ENCODE peak calls at places on chromosomes 4 and X, in eight cellular contexts. S, W, Z, B, G, F, M and I are unnamed samples. For H3K4me1 and H3K9me3, the result is how much of the 10 kb centered on the place peaks cover.

GRCh38 chr4:156109943-156110925 is 156.6 kb upstream of the CTSO start:
- DNase-seq in S (no peak), W (no peak), Z (no peak), B (no peak), G (peak), F (peak), M (no peak), I (no peak)

GRCh38 chrX:21778236-21778635 is 20.3 kb upstream of the SMPX start:
- DNase-seq in S (no peak), W (no peak), Z (no peak), B (no peak), G (no peak), F (no peak), M (no peak), I (no peak)

GRCh38 chr4:184854673-184855072 is 28.9 kb upstream of the ACSL1 start:
- DNase-seq in S (peak), W (no peak), Z (no peak), B (no peak), G (no peak), F (no peak), M (no peak), I (no peak)

GRCh38 chrX:72023071-72023470 is 108.6 kb downstream of the RTL5 start:
- DNase-seq in S (no peak), W (no peak), Z (no peak), B (no peak), G (no peak), F (no peak), M (no peak), I (no peak)

GRCh38 chrX:66200855-66201795 is 37.1 kb downstream of the HEPH start:
- DNase-seq in S (no peak), W (peak), Z (peak), B (no peak), G (peak), F (no peak), M (no peak), I (no peak)

GRCh38 chr4:6892190-6892908 is 17.3 kb upstream of the TBC1D14 start:
- DNase-seq in S (peak), W (peak), Z (peak), B (no peak), G (no peak), F (peak), M (peak), I (peak)

GRCh38 chr4:1039493-1040343 is 28.3 kb downstream of the FGFRL1 start:
- DNase-seq in S (no peak), W (no peak), Z (no peak), B (no peak), G (no peak), F (no peak), M (no peak), I (no peak)

GRCh38 chr4:150244600-150244999 is 166.4 kb downstream of the DCLK2 start:
- DNase-seq in S (no peak), W (no peak), Z (peak), B (no peak), G (no peak), F (no peak), M (no peak), I (no peak)

GRCh38 chr4:78059524-78059889 is 2.4 kb downstream of the FRAS1 start:
- DNase-seq in S (peak), W (peak), Z (peak), B (peak), G (no peak), F (peak), M (no peak), I (no peak)

GRCh38 chr4:156971168-156971601 is 414 bp downstream of the PDGFC start:
- DNase-seq in S (peak), W (peak), Z (no peak), B (no peak), G (no peak), F (no peak), M (no peak), I (no peak)

GRCh38 chr4:175421506-175421905 is 390.6 kb downstream of the GPM6A start:
- DNase-seq in S (no peak), W (no peak), Z (peak), B (no peak), G (no peak), F (no peak), M (no peak), I (no peak)

GRCh38 chr4:89898304-89898716 is 3.7 kb downstream of the MMRN1 start:
- DNase-seq in S (no peak), W (no peak), Z (no peak), B (no peak), G (peak), F (no peak), M (no peak), I (no peak)

GRCh38 chr4:124386163-124386562 is 326.4 kb downstream of the ANKRD50 start:
- DNase-seq in S (no peak), W (no peak), Z (no peak), B (no peak), G (no peak), F (no peak), M (no peak), I (no peak)

GRCh38 chr4:119748853-119749252 is 120.2 kb upstream of the PDE5A start:
- DNase-seq in S (no peak), W (no peak), Z (no peak), B (no peak), G (no peak), F (no peak), M (no peak), I (no peak)

GRCh38 chrX:7139202-7140081 is 8.1 kb upstream of the STS start:
- DNase-seq in S (no peak), W (no peak), Z (peak), B (no peak), G (no peak), F (no peak), M (no peak), I (no peak)

GRCh38 chr4:42492977-42493376 is 95.7 kb downstream of the SHISA3 start:
- DNase-seq in S (no peak), W (peak), Z (no peak), B (no peak), G (no peak), F (no peak), M (no peak), I (no peak)

GRCh38 chrX:1316527-1316926 is 20.1 kb upstream of the IL3RA start:
- DNase-seq in S (peak), W (peak), Z (no peak), B (no peak), G (no peak), F (peak), M (no peak), I (no peak)

GRCh38 chr4:13580018-13580417 is 35.7 kb upstream of the NKX3-2 start:
- DNase-seq in S (no peak), W (no peak), Z (no peak), B (no peak), G (no peak), F (no peak), M (no peak), I (no peak)

GRCh38 chr4:15504041-15504440 is 34.4 kb downstream of the CC2D2A start:
- DNase-seq in S (no peak), W (no peak), Z (no peak), B (no peak), G (no peak), F (no peak), M (no peak), I (no peak)

GRCh38 chrX:150857453-150857852 is 41.0 kb downstream of the CD99L2 start:
- DNase-seq in S (no peak), W (no peak), Z (no peak), B (no peak), G (no peak), F (no peak), M (no peak), I (no peak)

DNA sequence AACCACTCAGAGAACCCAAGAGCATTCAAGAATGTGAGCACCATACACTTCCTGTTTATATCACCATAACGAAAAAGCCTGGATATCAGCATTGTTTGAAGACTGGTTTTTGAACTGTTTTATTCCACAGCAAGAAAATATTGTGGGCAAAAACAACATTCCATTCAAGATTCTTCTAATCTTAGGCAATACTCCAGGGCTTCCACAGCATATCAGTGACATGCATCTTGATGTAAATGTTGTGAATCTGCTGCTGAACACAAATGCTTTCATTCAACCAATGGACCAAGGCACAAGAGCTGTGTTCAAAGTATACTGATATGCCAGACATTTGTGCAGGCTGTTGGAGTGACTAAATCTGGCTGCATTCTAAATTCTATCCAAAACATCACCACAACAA is 260.1 kb upstream of the ETNPPL start:
- DNase-seq in S (no peak), W (no peak), Z (no peak), B (no peak), G (no peak), F (no peak), M (no peak), I (no peak)
- H3K4me1 ChIP-seq in S (under half), W (under half), Z (under half), B (under half), G (under half), F (under half), M (under half), I (under half)

GRCh38 chr4:91127891-91128290 is 1000.7 kb downstream of the CCSER1 start:
- DNase-seq in S (no peak), W (no peak), Z (no peak), B (no peak), G (no peak), F (peak), M (no peak), I (no peak)

GRCh38 chr4:91123742-91124141 is 996.5 kb downstream of the CCSER1 start:
- DNase-seq in S (no peak), W (no peak), Z (no peak), B (no peak), G (no peak), F (no peak), M (no peak), I (no peak)

GRCh38 chr4:91128519-91128918 is 1001.3 kb downstream of the CCSER1 start:
- DNase-seq in S (no peak), W (no peak), Z (no peak), B (no peak), G (no peak), F (no peak), M (no peak), I (no peak)
- H3K27ac ChIP-seq in S (no peak), W (no peak), Z (no peak), B (no peak), G (no peak), F (peak), M (no peak), I (no peak)

GRCh38 chr4:129080129-129080528 is 13.2 kb downstream of the SCLT1 start:
- DNase-seq in S (no peak), W (no peak), Z (no peak), B (no peak), G (no peak), F (no peak), M (no peak), I (no peak)
- H3K9me3 ChIP-seq in S (under half), W (under half), Z (under half), B (under half), G (under half), F (under half), M (under half), I (under half)

DNA sequence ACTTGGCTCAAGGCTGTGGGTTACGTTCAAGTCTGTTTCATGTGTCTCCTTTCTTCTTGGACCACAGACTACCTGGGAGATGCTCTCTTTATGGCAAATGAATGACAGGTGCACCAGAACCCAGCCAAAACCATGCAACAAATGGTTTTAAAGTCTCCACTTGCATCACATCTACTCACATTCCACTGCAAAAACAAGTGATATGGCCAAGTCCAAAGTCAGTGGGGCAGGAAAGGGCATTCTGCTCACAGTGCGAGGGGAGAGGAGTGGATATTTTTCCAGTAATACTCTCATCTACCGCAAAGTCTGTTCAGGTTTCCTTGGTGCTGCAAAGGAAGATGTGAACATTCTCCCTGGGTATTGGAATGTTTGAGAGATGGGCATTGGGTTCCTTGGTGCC is 120.5 kb downstream of the UCHL1 start:
- DNase-seq in S (no peak), W (no peak), Z (no peak), B (no peak), G (no peak), F (no peak), M (no peak), I (no peak)
- H3K4me1 ChIP-seq in S (under half), W (under half), Z (under half), B (under half), G (under half), F (half or more), M (under half), I (under half)